ENCODE peak calls at places on chromosomes 7 and 10, in six cellular contexts. U, I, N, F, C and V are unnamed samples.

GRCh38 chr7:139389091-139389490 is 29.4 kb downstream of the LUC7L2 start:
- DNase-seq in N (no peak), F (no peak), I (no peak), U (no peak), C (no peak), V (no peak)

GRCh38 chr10:89710748-89711147 is 9.4 kb downstream of the KIF20B start:
- DNase-seq in U (no peak), I (no peak), N (no peak), F (no peak), C (no peak), V (no peak)

GRCh38 chr7:148697950-148698396 is 730 bp upstream of the CUL1 start:
- DNase-seq in F (no peak), U (no peak), C (no peak), N (no peak), I (peak; percentile 23), V (peak; percentile 11)

GRCh38 chr7:108576110-108576509 is 6.4 kb downstream of the DNAJB9 start:
- DNase-seq in F (no peak), I (no peak), N (no peak), U (no peak), C (no peak), V (no peak)

GRCh38 chr10:112373912-112374338 is at the start of gene ACSL5:
- DNase-seq in F (no peak), C (peak; percentile 48), I (no peak), U (no peak), N (no peak), V (peak; percentile 94)

GRCh38 chr10:3045471-3046209 is 21.7 kb upstream of the PFKP start:
- DNase-seq in N (no peak), I (no peak), F (peak; percentile 42), C (peak; percentile 68), U (no peak), V (no peak)

GRCh38 chr7:35648367-35648766 is 46.6 kb downstream of the HERPUD2 start:
- DNase-seq in F (no peak), U (no peak), N (no peak), I (no peak), C (peak; percentile 18), V (no peak)

GRCh38 chr7:2355079-2356008 is 717 bp downstream of the EIF3B start:
- DNase-seq in U (peak; percentile 9), C (peak; percentile 35), N (no peak), I (no peak), F (peak; percentile 30), V (peak; percentile 24)

GRCh38 chr10:119252051-119252465 is 44.7 kb downstream of the GRK5 start:
- DNase-seq in C (no peak), U (no peak), F (no peak), I (no peak), N (no peak), V (no peak)